ENCODE peak calls at places on chromosomes 4 and X, in seven cellular contexts. O is lower lobe of right lung, K is pancreas, W is hepatocyte, V is tibial nerve, X is AG09309, G is astrocyte of the spinal cord. R is an unnamed sample.
A peak's percentile ranks its signal among the peaks of the same experiment; 100 is the strongest.

GRCh38 chrX:9339603-9340569 is 125.0 kb upstream of the TBL1X start:
- DNase-seq in K (no peak), W (no peak), G (no peak), O (no peak), X (no peak), V (peak; percentile 23), R (no peak)

GRCh38 chrX:136227948-136228584 is 23.1 kb downstream of the MAP7D3 start:
- DNase-seq in V (no peak), G (no peak), X (no peak), O (no peak), K (no peak), W (no peak), R (no peak)

GRCh38 chr4:121041307-121042090 is 30.8 kb downstream of the NDNF start:
- DNase-seq in V (no peak), O (no peak), X (no peak), K (no peak), G (no peak), W (no peak), R (no peak)

GRCh38 chr4:57424231-57424897 is 314.2 kb upstream of the IGFBP7 start:
- DNase-seq in O (no peak), W (peak; percentile 28), K (peak; percentile 46), V (peak; percentile 23), G (peak; percentile 95), X (peak; percentile 88), R (peak; percentile 42)

GRCh38 chr4:135050086-135050717 is 848.6 kb upstream of the PABPC4L start:
- DNase-seq in X (no peak), W (no peak), G (no peak), O (no peak), V (no peak), K (no peak), R (peak; percentile 20)

GRCh38 chr4:182531555-182532162 is 288.5 kb downstream of the TENM3 start:
- DNase-seq in X (no peak), O (no peak), K (no peak), G (no peak), W (no peak), V (no peak), R (peak; percentile 5)

GRCh38 chr4:124958812-124959211 is 246.3 kb upstream of the ANKRD50 start:
- DNase-seq in X (no peak), O (no peak), W (no peak), V (no peak), G (no peak), K (no peak), R (peak; percentile 44)

GRCh38 chr4:2936773-2937145 is 26.4 kb downstream of the NOP14 start:
- DNase-seq in V (no peak), O (no peak), X (no peak), G (peak; percentile 78), W (peak; percentile 42), K (peak; percentile 17), R (peak; percentile 71)

GRCh38 chr4:54664400-54664799 is 6.6 kb downstream of the KIT start:
- DNase-seq in K (no peak), G (no peak), X (no peak), O (no peak), W (no peak), V (no peak), R (no peak)

GRCh38 chrX:132708529-132708928 is 219.7 kb upstream of the MBNL3 start:
- DNase-seq in K (no peak), W (no peak), V (no peak), X (no peak), G (no peak), O (no peak), R (no peak)

GRCh38 chrX:41686788-41687187 is 2.0 kb upstream of the GPR34 start:
- DNase-seq in K (no peak), W (no peak), G (no peak), O (no peak), V (no peak), X (no peak), R (no peak)

GRCh38 chr4:147991543-147992295 is 259.8 kb downstream of the ARHGAP10 start:
- DNase-seq in O (no peak), X (no peak), K (no peak), G (no peak), W (no peak), V (no peak), R (no peak)

GRCh38 chrX:14491689-14492088 is 37.6 kb upstream of the GLRA2 start:
- DNase-seq in X (no peak), K (no peak), W (no peak), V (no peak), G (no peak), O (no peak), R (no peak)

GRCh38 chr4:77193511-77194236 is 36.7 kb downstream of the CCNG2 start:
- DNase-seq in K (peak; percentile 33), G (no peak), V (peak; percentile 41), X (no peak), W (no peak), O (peak; percentile 86), R (no peak)

GRCh38 chrX:10582945-10583344 is 37.4 kb downstream of the MID1 start:
- DNase-seq in X (no peak), G (peak; percentile 71), V (no peak), O (no peak), W (no peak), K (no peak), R (peak; percentile 60)

GRCh38 chr4:20487852-20488251 is 212.4 kb upstream of the PACRGL start:
- DNase-seq in K (no peak), O (no peak), G (peak; percentile 10), X (no peak), V (no peak), W (no peak), R (no peak)

GRCh38 chr4:185256444-185256843 is 47.0 kb downstream of the SNX25 start:
- DNase-seq in O (no peak), G (peak; percentile 69), K (no peak), X (no peak), V (no peak), W (no peak), R (peak; percentile 80)

GRCh38 chr4:123198706-123199105 is 197.9 kb upstream of the SPRY1 start:
- DNase-seq in V (no peak), O (no peak), X (no peak), K (no peak), G (no peak), W (no peak), R (peak; percentile 16)

GRCh38 chr4:187480146-187481145 is 515.1 kb upstream of the ZFP42 start:
- DNase-seq in V (peak; percentile 11), K (no peak), W (peak; percentile 11), G (peak; percentile 56), O (no peak), X (peak; percentile 29), R (peak; percentile 43)

GRCh38 chr4:122827899-122828601 is 1.4 kb downstream of the FGF2 start:
- DNase-seq in O (no peak), K (no peak), W (peak; percentile 69), X (no peak), G (peak; percentile 68), V (peak; percentile 38), R (peak; percentile 88)

GRCh38 chr4:56979674-56980073 is 978 bp downstream of the POLR2B start:
- DNase-seq in O (no peak), X (no peak), G (no peak), V (no peak), K (no peak), W (peak; percentile 48), R (peak; percentile 52)

GRCh38 chr4:7434766-7435150 is at the start of gene PSAPL1:
- DNase-seq in W (peak; percentile 92), G (no peak), X (no peak), O (peak; percentile 77), K (no peak), V (no peak), R (peak; percentile 31)

GRCh38 chr4:25523405-25523804 is 132.2 kb upstream of the SLC34A2 start:
- DNase-seq in O (no peak), K (peak; percentile 18), X (no peak), G (no peak), V (no peak), W (no peak), R (peak; percentile 34)

GRCh38 chr4:128323401-128323800 is 35.8 kb upstream of the PGRMC2 start:
- DNase-seq in X (no peak), O (no peak), V (no peak), K (no peak), W (no peak), G (no peak), R (no peak)

GRCh38 chrX:18944482-18944881 is 39.4 kb downstream of the PHKA2 start:
- DNase-seq in G (no peak), W (no peak), V (no peak), K (no peak), X (no peak), O (no peak), R (no peak)

GRCh38 chrX:6803607-6804006 is 268.7 kb upstream of the VCX3A start:
- DNase-seq in G (no peak), X (no peak), K (no peak), W (no peak), O (no peak), V (no peak), R (no peak)

GRCh38 chrX:153641575-153642312 is 5.3 kb upstream of the DUSP9 start:
- DNase-seq in O (no peak), W (peak; percentile 37), K (no peak), G (no peak), X (no peak), V (no peak), R (no peak)
- H3K4me3 ChIP-seq in O (peak overlapping the region; percentile 17), W (no peak overlapping the region), K (no peak overlapping the region), G (no peak overlapping the region), X (no peak overlapping the region), V (no peak overlapping the region), R (no peak overlapping the region)

GRCh38 chrX:129522184-129523059 is 868 bp downstream of the SMARCA1 start:
- DNase-seq in K (peak; percentile 56), G (peak; percentile 54), O (peak; percentile 56), W (peak; percentile 78), X (no peak), V (peak; percentile 39), R (peak; percentile 68)
- TF ChIP-seq CTCF in K (no peak), G (peak; percentile 29), O (no peak), W (peak; percentile 24), X (peak; percentile 33), V (no peak), R (peak; percentile 39)

GRCh38 chrX:13473666-13474516 is 95.5 kb upstream of the EGFL6 start:
- DNase-seq in V (no peak), W (no peak), G (peak; percentile 26), K (no peak), O (no peak), X (no peak), R (peak; percentile 63)
- H3K4me3 ChIP-seq in V (no peak overlapping the region), W (no peak overlapping the region), G (no peak overlapping the region), K (no peak overlapping the region), O (no peak overlapping the region), X (no peak overlapping the region), R (no peak overlapping the region)

DNA sequence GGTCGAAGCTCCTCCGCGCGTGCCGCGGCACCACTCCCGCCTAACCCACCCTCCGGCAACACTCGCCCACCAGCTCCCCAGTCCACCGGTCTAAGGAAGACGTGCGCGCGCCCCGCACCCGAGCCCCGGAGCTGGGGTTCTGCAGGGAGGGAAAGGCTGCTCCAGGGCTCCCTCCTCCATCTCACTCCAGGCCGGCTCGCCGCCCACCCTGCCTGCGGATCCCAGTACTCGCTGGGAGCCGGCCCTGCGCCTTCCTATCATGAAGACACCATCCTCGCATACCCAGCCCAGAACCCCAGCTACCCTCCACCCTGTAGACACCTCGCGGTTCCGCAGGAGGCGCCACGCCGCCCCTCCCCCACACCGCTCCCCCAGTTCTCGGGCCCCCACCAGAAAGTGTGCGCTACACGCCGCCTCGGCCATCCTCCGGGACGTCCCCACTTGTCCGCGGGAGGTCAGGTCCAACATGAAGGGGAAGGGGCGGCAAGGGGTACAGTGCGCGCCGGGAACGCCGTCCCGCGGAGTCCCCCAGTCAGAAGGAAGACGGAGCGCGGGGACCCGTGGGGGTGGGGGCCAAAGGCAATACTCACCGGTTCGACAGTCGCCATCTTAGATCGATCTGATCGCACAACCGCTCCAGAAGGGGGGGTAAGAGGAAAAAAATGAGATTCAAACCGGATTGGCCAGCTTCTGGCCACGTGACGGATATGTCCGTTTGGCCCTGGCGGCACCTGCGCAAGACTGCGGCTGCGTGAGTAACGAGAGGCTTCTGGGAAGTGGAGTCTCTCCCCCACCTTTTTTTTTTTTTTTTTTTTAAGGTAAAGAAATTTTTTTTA is at the start of gene EIF4E:
- DNase-seq in X (peak; percentile 97), W (peak; percentile 99), G (peak; percentile 99), K (peak; percentile 99), O (peak; percentile 99), V (peak; percentile 95), R (peak; percentile 100)
- TF ChIP-seq CTCF in X (peak; percentile 12), W (peak; percentile 38), G (no peak), K (no peak), O (no peak), V (no peak), R (peak; percentile 25)

R was measured in choroid plexus epithelial cell.